ENCODE peak calls at places on chromosome 22, in four cellular contexts. D, K, U and P are unnamed samples.

GRCh38 chr22:20128902-20129746 is 2.5 kb upstream of the ZDHHC8 start:
- DNase-seq in D (no peak), U (peak; percentile 39), K (peak; percentile 38), P (peak; percentile 61)

GRCh38 chr22:41471606-41472005 is 2.7 kb downstream of the ACO2 start:
- DNase-seq in U (no peak), D (no peak), K (no peak), P (no peak)

GRCh38 chr22:40567626-40568328 is 68.7 kb downstream of the MRTFA start:
- DNase-seq in D (no peak), U (no peak), K (no peak), P (no peak)

GRCh38 chr22:29882716-29883044 is 294 bp upstream of the MTMR3 start:
- DNase-seq in U (no peak), K (no peak), D (no peak), P (no peak)

GRCh38 chr22:48724899-48725298 is 1102.8 kb downstream of the BRD1 start:
- DNase-seq in D (no peak), K (no peak), U (no peak), P (no peak)

GRCh38 chr22:32996702-32997101 is 61.5 kb downstream of the SYN3 start:
- DNase-seq in K (no peak), U (no peak), D (no peak), P (no peak)

GRCh38 chr22:47114813-47115517 is 352.5 kb downstream of the TBC1D22A start:
- DNase-seq in D (no peak), K (no peak), U (no peak), P (no peak)

GRCh38 chr22:20520093-20520511 is 12.7 kb downstream of the MED15 start:
- DNase-seq in U (no peak), K (no peak), D (no peak), P (peak; percentile 50)

GRCh38 chr22:19233189-19233661 is 54.7 kb upstream of the SLC25A1 start:
- DNase-seq in U (no peak), D (no peak), K (no peak), P (no peak)

GRCh38 chr22:46269564-46269963 is 1.8 kb downstream of the TTC38 start:
- DNase-seq in U (no peak), D (no peak), K (no peak), P (no peak)

GRCh38 chr22:32469799-32470212 is 4.8 kb upstream of the FBXO7 start:
- DNase-seq in U (no peak), D (peak; percentile 4), K (no peak), P (peak; percentile 45)

GRCh38 chr22:27845603-27846100 is 44.1 kb upstream of the MN1 start:
- DNase-seq in D (no peak), U (no peak), K (no peak), P (peak; percentile 48)

GRCh38 chr22:36404436-36404835 is 16.7 kb upstream of the MYH9 start:
- DNase-seq in K (no peak), D (no peak), U (no peak), P (no peak)

GRCh38 chr22:37659066-37659896 is 758 bp downstream of the PDXP start:
- DNase-seq in D (peak; percentile 48), K (no peak), U (no peak), P (no peak)

GRCh38 chr22:19271856-19272535 is 19.5 kb downstream of the CLTCL1 start:
- DNase-seq in D (no peak), K (no peak), U (no peak), P (no peak)

GRCh38 chr22:38347944-38348750 is 30.9 kb upstream of the CSNK1E start:
- DNase-seq in D (no peak), U (no peak), K (no peak), P (no peak)

GRCh38 chr22:22375586-22376351 is 131.2 kb downstream of the VPREB1 start:
- DNase-seq in K (no peak), U (no peak), D (no peak), P (no peak)

GRCh38 chr22:46364341-46365165 is 29.0 kb downstream of the TRMU start:
- DNase-seq in K (no peak), D (no peak), U (no peak), P (no peak)

GRCh38 chr22:19929586-19930302 is 11.8 kb upstream of the COMT start:
- DNase-seq in D (no peak), K (no peak), U (no peak), P (no peak)

GRCh38 chr22:37166675-37167066 is 17.0 kb upstream of the IL2RB start:
- DNase-seq in U (peak; percentile 75), K (peak; percentile 66), D (peak; percentile 87), P (peak; percentile 73)

GRCh38 chr22:43479311-43479710 is 67.5 kb downstream of the MPPED1 start:
- DNase-seq in D (no peak), K (no peak), U (no peak), P (no peak)

GRCh38 chr22:20232237-20232598 is 35.9 kb downstream of the RTN4R start:
- DNase-seq in U (no peak), D (no peak), K (no peak), P (no peak)